ENCODE peak calls at places on chromosomes 12 and 14, in six cellular contexts. One of them, this sample, is unnamed.

GRCh38 chr12:95358111-95359083 is 115.6 kb upstream of the METAP2 start:
- DNase-seq in OCI-LY7: peak; percentile 67
- DNase-seq in GM13976: no peak
- DNase-seq in heart right ventricle: no peak
- DNase-seq in left ventricle myocardium inferior: no peak
- DNase-seq in endothelial cell: no peak
- DNase-seq in this sample: no peak

GRCh38 chr12:92193846-92194245 is 48.2 kb upstream of the BTG1 start:
- DNase-seq in left ventricle myocardium inferior: no peak
- DNase-seq in OCI-LY7: no peak
- DNase-seq in endothelial cell: no peak
- DNase-seq in GM13976: no peak
- DNase-seq in heart right ventricle: no peak
- DNase-seq in this sample: no peak

GRCh38 chr14:25400607-25401206 is 350.8 kb upstream of the STXBP6 start:
- DNase-seq in left ventricle myocardium inferior: no peak
- DNase-seq in OCI-LY7: peak; percentile 54
- DNase-seq in GM13976: no peak
- DNase-seq in heart right ventricle: no peak
- DNase-seq in endothelial cell: peak; percentile 57
- DNase-seq in this sample: no peak

GRCh38 chr12:123150273-123150803 is 552 bp downstream of the PITPNM2 start:
- DNase-seq in OCI-LY7: no peak
- DNase-seq in heart right ventricle: peak; percentile 63
- DNase-seq in GM13976: no peak
- DNase-seq in endothelial cell: no peak
- DNase-seq in left ventricle myocardium inferior: peak; percentile 55
- DNase-seq in this sample: peak; percentile 24

GRCh38 chr12:56522486-56523193 is 1.0 kb downstream of the RBMS2 start:
- DNase-seq in endothelial cell: no peak
- DNase-seq in heart right ventricle: no peak
- DNase-seq in GM13976: no peak
- DNase-seq in OCI-LY7: no peak
- DNase-seq in left ventricle myocardium inferior: no peak
- DNase-seq in this sample: no peak

GRCh38 chr12:105032703-105033357 is 46.7 kb downstream of the NOPCHAP1 start:
- DNase-seq in endothelial cell: no peak
- DNase-seq in GM13976: no peak
- DNase-seq in left ventricle myocardium inferior: no peak
- DNase-seq in OCI-LY7: no peak
- DNase-seq in heart right ventricle: no peak
- DNase-seq in this sample: no peak

GRCh38 chr12:8501720-8502119 is 11.6 kb upstream of the CLEC4D start:
- DNase-seq in endothelial cell: no peak
- DNase-seq in OCI-LY7: peak; percentile 7
- DNase-seq in heart right ventricle: no peak
- DNase-seq in left ventricle myocardium inferior: no peak
- DNase-seq in GM13976: no peak
- DNase-seq in this sample: no peak

GRCh38 chr12:61531195-61531594 is 729.0 kb upstream of the USP15 start:
- DNase-seq in left ventricle myocardium inferior: no peak
- DNase-seq in GM13976: no peak
- DNase-seq in OCI-LY7: no peak
- DNase-seq in endothelial cell: no peak
- DNase-seq in heart right ventricle: no peak
- DNase-seq in this sample: no peak

GRCh38 chr14:69980457-69981414 is 101.5 kb downstream of the SMOC1 start:
- DNase-seq in GM13976: no peak
- DNase-seq in left ventricle myocardium inferior: no peak
- DNase-seq in endothelial cell: no peak
- DNase-seq in heart right ventricle: no peak
- DNase-seq in OCI-LY7: no peak
- DNase-seq in this sample: no peak

GRCh38 chr14:54424479-54424901 is 16.7 kb downstream of the CNIH1 start:
- DNase-seq in left ventricle myocardium inferior: no peak
- DNase-seq in GM13976: no peak
- DNase-seq in heart right ventricle: no peak
- DNase-seq in endothelial cell: no peak
- DNase-seq in OCI-LY7: no peak
- DNase-seq in this sample: no peak

GRCh38 chr14:41922014-41922413 is 315.3 kb downstream of the LRFN5 start:
- DNase-seq in endothelial cell: no peak
- DNase-seq in OCI-LY7: no peak
- DNase-seq in heart right ventricle: no peak
- DNase-seq in left ventricle myocardium inferior: no peak
- DNase-seq in GM13976: no peak
- DNase-seq in this sample: no peak

GRCh38 chr12:64452559-64453329 is 824 bp downstream of the TBK1 start:
- DNase-seq in left ventricle myocardium inferior: no peak
- DNase-seq in GM13976: peak; percentile 25
- DNase-seq in endothelial cell: no peak
- DNase-seq in OCI-LY7: peak; percentile 15
- DNase-seq in heart right ventricle: no peak
- DNase-seq in this sample: no peak

GRCh38 chr12:3076730-3077571 is at the start of gene TSPAN9:
- DNase-seq in heart right ventricle: peak; percentile 84
- DNase-seq in left ventricle myocardium inferior: peak; percentile 82
- DNase-seq in endothelial cell: peak; percentile 83
- DNase-seq in OCI-LY7: peak; percentile 56
- DNase-seq in GM13976: peak; percentile 92
- DNase-seq in this sample: peak; percentile 87

GRCh38 chr14:37278673-37279538 is 81.2 kb downstream of the MIPOL1 start:
- DNase-seq in left ventricle myocardium inferior: no peak
- DNase-seq in OCI-LY7: no peak
- DNase-seq in GM13976: no peak
- DNase-seq in endothelial cell: no peak
- DNase-seq in heart right ventricle: no peak
- DNase-seq in this sample: no peak

GRCh38 chr12:15151141-15152091 is 69.8 kb downstream of the RERG start:
- DNase-seq in left ventricle myocardium inferior: no peak
- DNase-seq in heart right ventricle: no peak
- DNase-seq in GM13976: peak; percentile 15
- DNase-seq in endothelial cell: no peak
- DNase-seq in OCI-LY7: peak; percentile 21
- DNase-seq in this sample: no peak

GRCh38 chr14:47270715-47271114 is 404.7 kb downstream of the MDGA2 start:
- DNase-seq in heart right ventricle: no peak
- DNase-seq in left ventricle myocardium inferior: no peak
- DNase-seq in endothelial cell: no peak
- DNase-seq in OCI-LY7: no peak
- DNase-seq in GM13976: no peak
- DNase-seq in this sample: no peak

GRCh38 chr12:108328420-108328819 is 10.7 kb downstream of the CMKLR1 start:
- DNase-seq in endothelial cell: no peak
- DNase-seq in heart right ventricle: no peak
- DNase-seq in left ventricle myocardium inferior: no peak
- DNase-seq in GM13976: no peak
- DNase-seq in OCI-LY7: no peak
- DNase-seq in this sample: no peak

GRCh38 chr12:57581802-57582201 is 9.2 kb upstream of the PIP4K2C start:
- DNase-seq in OCI-LY7: no peak
- DNase-seq in heart right ventricle: no peak
- DNase-seq in endothelial cell: no peak
- DNase-seq in GM13976: no peak
- DNase-seq in left ventricle myocardium inferior: no peak
- DNase-seq in this sample: no peak

GRCh38 chr12:52314511-52314910 is 6.7 kb downstream of the KRT83 start:
- DNase-seq in GM13976: no peak
- DNase-seq in endothelial cell: no peak
- DNase-seq in heart right ventricle: no peak
- DNase-seq in OCI-LY7: no peak
- DNase-seq in left ventricle myocardium inferior: no peak
- DNase-seq in this sample: no peak

GRCh38 chr12:71011261-71011660 is 90.7 kb upstream of the PTPRR start:
- DNase-seq in endothelial cell: no peak
- DNase-seq in left ventricle myocardium inferior: no peak
- DNase-seq in GM13976: no peak
- DNase-seq in heart right ventricle: no peak
- DNase-seq in OCI-LY7: no peak
- DNase-seq in this sample: no peak

GRCh38 chr12:7751394-7751793 is 4.2 kb upstream of the CLEC4C start:
- DNase-seq in endothelial cell: no peak
- DNase-seq in left ventricle myocardium inferior: no peak
- DNase-seq in OCI-LY7: no peak
- DNase-seq in heart right ventricle: no peak
- DNase-seq in GM13976: no peak
- DNase-seq in this sample: no peak

GRCh38 chr12:50104614-50105366 is 982 bp downstream of the GPD1 start:
- DNase-seq in heart right ventricle: no peak
- DNase-seq in left ventricle myocardium inferior: no peak
- DNase-seq in OCI-LY7: no peak
- DNase-seq in GM13976: no peak
- DNase-seq in endothelial cell: no peak
- DNase-seq in this sample: no peak

GRCh38 chr12:50103351-50103750 is 457 bp upstream of the GPD1 start:
- DNase-seq in heart right ventricle: no peak
- DNase-seq in OCI-LY7: no peak
- DNase-seq in endothelial cell: no peak
- DNase-seq in left ventricle myocardium inferior: no peak
- DNase-seq in GM13976: no peak
- DNase-seq in this sample: no peak

GRCh38 chr12:50102648-50103309 is 1.0 kb upstream of the GPD1 start:
- DNase-seq in left ventricle myocardium inferior: no peak
- DNase-seq in OCI-LY7: no peak
- DNase-seq in GM13976: peak; percentile 49
- DNase-seq in heart right ventricle: no peak
- DNase-seq in endothelial cell: no peak
- DNase-seq in this sample: no peak

GRCh38 chr12:50102186-50102585 is 1.6 kb upstream of the GPD1 start:
- DNase-seq in GM13976: no peak
- DNase-seq in OCI-LY7: no peak
- DNase-seq in heart right ventricle: no peak
- DNase-seq in left ventricle myocardium inferior: no peak
- DNase-seq in endothelial cell: no peak
- DNase-seq in this sample: no peak

DNA sequence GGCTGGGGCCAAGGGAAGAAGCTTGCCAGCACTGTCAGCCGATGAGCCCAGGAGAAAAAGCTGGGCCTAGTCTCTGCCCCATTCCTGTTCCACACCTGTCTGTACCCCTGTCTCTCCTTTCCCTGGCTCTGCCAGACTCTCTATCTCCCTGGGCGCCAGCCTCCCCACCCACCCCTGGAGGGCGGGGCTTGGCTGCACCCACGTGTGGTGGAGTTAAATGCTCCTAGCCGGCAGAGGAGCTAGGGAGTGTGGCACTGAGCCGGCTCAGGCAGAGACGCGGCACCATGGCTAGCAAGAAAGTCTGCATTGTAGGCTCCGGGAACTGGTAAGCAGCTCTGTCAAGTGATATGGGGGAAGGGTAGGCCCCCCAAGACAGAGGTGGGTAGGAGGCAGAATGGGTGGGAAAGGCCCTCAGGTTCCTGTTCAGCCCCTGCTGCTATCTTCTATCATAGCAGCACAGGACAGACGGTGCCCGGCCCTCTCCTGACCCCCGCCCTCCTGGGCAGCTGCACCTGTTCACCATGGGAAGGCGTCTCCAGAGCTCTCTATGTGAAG is at the start of gene GPD1:
- DNase-seq in endothelial cell: no peak
- DNase-seq in left ventricle myocardium inferior: peak; percentile 73
- DNase-seq in GM13976: no peak
- DNase-seq in OCI-LY7: no peak
- DNase-seq in heart right ventricle: peak; percentile 73
- DNase-seq in this sample: no peak
- TF ChIP-seq CTCF in endothelial cell: no peak
- TF ChIP-seq CTCF in left ventricle myocardium inferior: peak; percentile 16
- TF ChIP-seq CTCF in GM13976: no peak
- TF ChIP-seq CTCF in OCI-LY7: no peak
- TF ChIP-seq CTCF in heart right ventricle: no peak
- TF ChIP-seq CTCF in this sample: no peak

GRCh38 chr12:118119449-118119879 is 15.7 kb upstream of the VSIG10 start:
- DNase-seq in heart right ventricle: no peak
- DNase-seq in GM13976: no peak
- DNase-seq in left ventricle myocardium inferior: no peak
- DNase-seq in endothelial cell: no peak
- DNase-seq in OCI-LY7: no peak
- DNase-seq in this sample: no peak
- TF ChIP-seq CTCF in heart right ventricle: no peak
- TF ChIP-seq CTCF in GM13976: no peak
- TF ChIP-seq CTCF in left ventricle myocardium inferior: no peak
- TF ChIP-seq CTCF in endothelial cell: no peak
- TF ChIP-seq CTCF in OCI-LY7: no peak
- TF ChIP-seq CTCF in this sample: no peak

DNA sequence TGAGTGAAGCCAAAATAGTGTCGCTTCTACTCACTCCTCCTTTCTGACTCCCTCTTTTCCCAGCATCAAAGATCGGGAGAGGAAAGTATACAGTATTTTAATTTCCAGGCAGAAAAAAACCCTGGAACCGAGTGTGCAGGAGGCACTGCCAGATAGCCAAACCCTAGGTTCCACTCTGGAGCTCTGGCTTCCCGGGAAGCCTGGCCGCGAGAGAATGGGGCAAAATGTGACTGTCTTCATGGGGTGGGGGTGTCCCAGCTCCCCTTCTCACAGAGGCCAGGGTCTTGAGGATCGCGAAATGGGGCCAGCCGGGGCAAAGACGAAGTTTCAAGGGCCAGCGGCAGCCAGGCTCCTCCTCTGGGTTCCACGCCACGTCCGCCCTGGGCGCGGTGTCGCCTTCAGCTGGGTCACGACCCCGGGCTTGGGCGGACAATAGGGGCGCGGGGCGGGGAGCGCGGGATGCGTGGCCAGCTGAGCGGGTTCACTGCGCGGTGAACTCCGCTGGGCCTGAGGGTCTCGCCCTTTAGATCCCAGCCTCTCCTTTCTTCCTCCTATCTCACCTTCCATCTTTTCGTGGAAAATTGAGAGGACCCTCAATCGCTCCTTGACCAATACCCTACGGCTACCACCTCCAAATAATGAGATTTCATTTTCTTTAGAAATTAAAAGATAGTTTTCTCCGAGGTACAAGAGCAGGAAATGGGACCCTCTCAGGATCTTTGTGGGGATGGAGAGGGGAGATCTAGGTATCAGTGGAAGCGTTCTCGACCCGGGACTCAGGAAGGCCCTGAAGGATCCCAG is 6.7 kb downstream of the HOXC4 start:
- DNase-seq in heart right ventricle: no peak
- DNase-seq in OCI-LY7: no peak
- DNase-seq in endothelial cell: no peak
- DNase-seq in GM13976: no peak
- DNase-seq in left ventricle myocardium inferior: no peak
- DNase-seq in this sample: no peak
- TF ChIP-seq CTCF in heart right ventricle: no peak
- TF ChIP-seq CTCF in OCI-LY7: no peak
- TF ChIP-seq CTCF in endothelial cell: no peak
- TF ChIP-seq CTCF in GM13976: no peak
- TF ChIP-seq CTCF in left ventricle myocardium inferior: no peak
- TF ChIP-seq CTCF in this sample: no peak

DNA sequence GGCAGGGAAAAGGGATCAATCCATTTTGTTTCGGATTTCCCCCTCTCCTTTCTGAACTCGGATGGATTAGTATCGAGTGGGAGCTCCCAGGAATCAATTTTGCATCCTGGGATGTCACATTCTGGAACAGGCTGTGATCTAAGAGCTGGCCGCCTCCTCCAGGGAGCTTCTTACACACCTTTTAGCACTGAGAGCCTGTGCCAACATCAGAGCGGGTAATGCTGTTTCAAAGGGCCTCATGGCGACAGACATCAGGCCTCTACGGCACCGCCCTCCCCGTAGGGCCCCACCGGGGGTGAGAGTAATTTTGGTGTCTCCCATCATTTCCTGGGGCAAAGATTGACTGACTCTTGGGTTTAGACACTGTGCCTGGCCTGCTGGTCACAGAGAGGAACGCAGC is 2.7 kb downstream of the GALNT9 start:
- DNase-seq in left ventricle myocardium inferior: no peak
- DNase-seq in endothelial cell: no peak
- DNase-seq in OCI-LY7: no peak
- DNase-seq in GM13976: no peak
- DNase-seq in heart right ventricle: no peak
- DNase-seq in this sample: no peak
- TF ChIP-seq CTCF in left ventricle myocardium inferior: no peak
- TF ChIP-seq CTCF in endothelial cell: no peak
- TF ChIP-seq CTCF in OCI-LY7: no peak
- TF ChIP-seq CTCF in GM13976: no peak
- TF ChIP-seq CTCF in heart right ventricle: no peak
- TF ChIP-seq CTCF in this sample: no peak